ENCODE peak calls at places on chromosomes 16 and 17, in six cellular contexts. A is hepatic stellate cell, B is A549, H is NCI-H69, X is tibial nerve, V is endothelial cell. N is an unnamed sample.

GRCh38 chr16:83925095-83925905 is 26.4 kb downstream of the MLYCD start:
- DNase-seq in A (no peak), B (no peak), H (no peak), X (no peak), V (no peak), N (no peak)

GRCh38 chr17:1491406-1492248 is 859 bp downstream of the MYO1C start:
- DNase-seq in A (peak), B (peak), H (peak), X (no peak), V (peak), N (peak)

GRCh38 chr17:77484096-77484495 is 343.3 kb downstream of the SEC14L1 start:
- DNase-seq in A (no peak), B (no peak), H (no peak), X (no peak), V (no peak), N (no peak)

GRCh38 chr16:22008215-22009142 is 568 bp downstream of the MOSMO start:
- DNase-seq in A (peak), B (peak), H (peak), X (no peak), V (peak), N (peak)

GRCh38 chr17:17698869-17699351 is 17.7 kb downstream of the RAI1 start:
- DNase-seq in A (peak), B (no peak), H (peak), X (no peak), V (no peak), N (no peak)

GRCh38 chr17:74373838-74374606 is 6.7 kb downstream of the GPR142 start:
- DNase-seq in A (no peak), B (no peak), H (peak), X (no peak), V (no peak), N (peak)

GRCh38 chr17:70181376-70181775 is 12.0 kb downstream of the KCNJ2 start:
- DNase-seq in A (no peak), B (no peak), H (peak), X (no peak), V (no peak), N (no peak)

GRCh38 chr16:22356930-22357634 is 17.3 kb downstream of the CDR2 start:
- DNase-seq in A (no peak), B (no peak), H (no peak), X (no peak), V (no peak), N (no peak)

GRCh38 chr17:7166873-7167272 is 12.3 kb downstream of the ASGR1 start:
- DNase-seq in A (no peak), B (no peak), H (no peak), X (no peak), V (no peak), N (no peak)

GRCh38 chr17:32626371-32626770 is 139.6 kb downstream of the CDK5R1 start:
- DNase-seq in A (no peak), B (no peak), H (peak), X (no peak), V (no peak), N (no peak)

GRCh38 chr17:50147841-50148225 is 2.6 kb downstream of the PPP1R9B start:
- DNase-seq in A (peak), B (no peak), H (no peak), X (no peak), V (no peak), N (no peak)

GRCh38 chr16:17369441-17369951 is 101.3 kb downstream of the XYLT1 start:
- DNase-seq in A (no peak), B (no peak), H (no peak), X (no peak), V (no peak), N (no peak)

GRCh38 chr16:50271148-50272041 is 5.0 kb downstream of the ADCY7 start:
- DNase-seq in A (no peak), B (no peak), H (no peak), X (no peak), V (no peak), N (no peak)

GRCh38 chr17:7022791-7023571 is at the start of gene BCL6B:
- DNase-seq in A (no peak), B (no peak), H (no peak), X (no peak), V (peak), N (no peak)

GRCh38 chr17:4074831-4075495 is 67.9 kb downstream of the ZZEF1 start:
- DNase-seq in A (peak), B (peak), H (peak), X (no peak), V (peak), N (no peak)

GRCh38 chr17:44589316-44590071 is 32.2 kb downstream of the FZD2 start:
- DNase-seq in A (no peak), B (no peak), H (peak), X (no peak), V (no peak), N (no peak)

GRCh38 chr17:33053641-33054040 is 62.0 kb downstream of the SPACA3 start:
- DNase-seq in A (no peak), B (no peak), H (no peak), X (no peak), V (no peak), N (no peak)

GRCh38 chr17:44688675-44689491 is 693 bp downstream of the CCDC43 start:
- DNase-seq in A (peak), B (peak), H (peak), X (no peak), V (no peak), N (no peak)

GRCh38 chr17:82822281-82822680 is 17.5 kb downstream of the ZNF750 start:
- DNase-seq in A (no peak), B (no peak), H (no peak), X (no peak), V (no peak), N (no peak)

GRCh38 chr17:40450175-40450574 is 6.9 kb downstream of the IGFBP4 start:
- DNase-seq in A (no peak), B (peak), H (peak), X (no peak), V (peak), N (no peak)

GRCh38 chr16:3058173-3059030 is 7.0 kb upstream of the IL32 start:
- DNase-seq in A (no peak), B (no peak), H (peak), X (no peak), V (peak), N (peak)

GRCh38 chr17:65589321-65589720 is 27.9 kb upstream of the AXIN2 start:
- DNase-seq in A (no peak), B (no peak), H (no peak), X (no peak), V (no peak), N (no peak)

GRCh38 chr17:78114831-78115723 is 13.5 kb downstream of the TMC6 start:
- DNase-seq in A (no peak), B (no peak), H (no peak), X (no peak), V (no peak), N (no peak)

GRCh38 chr17:65553009-65553645 is 8.3 kb downstream of the AXIN2 start:
- DNase-seq in A (peak), B (no peak), H (no peak), X (no peak), V (no peak), N (no peak)

GRCh38 chr16:75322706-75323105 is 71.3 kb upstream of the BCAR1 start:
- DNase-seq in A (no peak), B (no peak), H (no peak), X (no peak), V (no peak), N (no peak)

GRCh38 chr17:49471769-49472168 is 23.3 kb upstream of the NGFR start:
- DNase-seq in A (no peak), B (no peak), H (peak), X (no peak), V (no peak), N (no peak)

GRCh38 chr16:49528035-49528434 is 154.4 kb downstream of the C16orf78 start:
- DNase-seq in A (no peak), B (no peak), H (peak), X (no peak), V (no peak), N (no peak)

GRCh38 chr16:81589975-81590650 is 145.5 kb downstream of the CMIP start:
- DNase-seq in A (no peak), B (no peak), H (no peak), X (no peak), V (no peak), N (no peak)

GRCh38 chr16:20676268-20676828 is 21.1 kb downstream of the ACSM1 start:
- DNase-seq in A (no peak), B (no peak), H (no peak), X (no peak), V (no peak), N (no peak)

GRCh38 chr16:7946142-7946541 is 613.5 kb downstream of the RBFOX1 start:
- DNase-seq in A (no peak), B (no peak), H (no peak), X (no peak), V (no peak), N (no peak)

GRCh38 chr17:51434434-51435170 is 174.3 kb downstream of the UTP18 start:
- DNase-seq in A (no peak), B (no peak), H (peak), X (no peak), V (no peak), N (no peak)

GRCh38 chr17:3558603-3559269 is 1.1 kb upstream of the TRPV3 start:
- DNase-seq in A (peak), B (no peak), H (peak), X (no peak), V (no peak), N (peak)